ENCODE peak calls at places on chromosomes 7 and 10, in seven cellular contexts. One of them, this sample, is unnamed.

GRCh38 chr7:68734431-68734830 is 863.8 kb upstream of the AUTS2 start:
- DNase-seq in stimulated activated naive CD8-positive, alpha-beta T cell treated with anti-CD3 and anti-CD28 coated beads, Interleukin-15, Interleukin-2, amounts not matched to agents 100 U/mL and 50 U/mL, for 24 hours: no peak
- DNase-seq in T-cell: no peak
- DNase-seq in transverse colon: no peak
- DNase-seq in fibroblast of lung: peak
- DNase-seq in body of pancreas: no peak
- DNase-seq in T follicular helper cell: no peak
- DNase-seq in this sample: no peak

GRCh38 chr10:59006511-59007306 is 169.7 kb upstream of the PHYHIPL start:
- DNase-seq in stimulated activated naive CD8-positive, alpha-beta T cell treated with anti-CD3 and anti-CD28 coated beads, Interleukin-15, Interleukin-2, amounts not matched to agents 100 U/mL and 50 U/mL, for 24 hours: no peak
- DNase-seq in T-cell: no peak
- DNase-seq in transverse colon: no peak
- DNase-seq in fibroblast of lung: peak
- DNase-seq in body of pancreas: peak
- DNase-seq in T follicular helper cell: no peak
- DNase-seq in this sample: no peak

GRCh38 chr10:44262551-44263251 is 122.2 kb downstream of the CXCL12 start:
- DNase-seq in stimulated activated naive CD8-positive, alpha-beta T cell treated with anti-CD3 and anti-CD28 coated beads, Interleukin-15, Interleukin-2, amounts not matched to agents 100 U/mL and 50 U/mL, for 24 hours: no peak
- DNase-seq in T-cell: no peak
- DNase-seq in transverse colon: no peak
- DNase-seq in fibroblast of lung: no peak
- DNase-seq in body of pancreas: no peak
- DNase-seq in T follicular helper cell: no peak
- DNase-seq in this sample: no peak

GRCh38 chr10:109882251-109883057 is 40.9 kb downstream of the XPNPEP1 start:
- DNase-seq in stimulated activated naive CD8-positive, alpha-beta T cell treated with anti-CD3 and anti-CD28 coated beads, Interleukin-15, Interleukin-2, amounts not matched to agents 100 U/mL and 50 U/mL, for 24 hours: no peak
- DNase-seq in T-cell: no peak
- DNase-seq in transverse colon: no peak
- DNase-seq in fibroblast of lung: no peak
- DNase-seq in body of pancreas: no peak
- DNase-seq in T follicular helper cell: no peak
- DNase-seq in this sample: no peak

GRCh38 chr10:52092390-52092789 is 221.7 kb upstream of the DKK1 start:
- DNase-seq in stimulated activated naive CD8-positive, alpha-beta T cell treated with anti-CD3 and anti-CD28 coated beads, Interleukin-15, Interleukin-2, amounts not matched to agents 100 U/mL and 50 U/mL, for 24 hours: no peak
- DNase-seq in T-cell: no peak
- DNase-seq in transverse colon: no peak
- DNase-seq in fibroblast of lung: no peak
- DNase-seq in body of pancreas: no peak
- DNase-seq in T follicular helper cell: no peak
- DNase-seq in this sample: no peak

GRCh38 chr7:143490719-143491306 is 13.1 kb downstream of the TAS2R41 start:
- DNase-seq in stimulated activated naive CD8-positive, alpha-beta T cell treated with anti-CD3 and anti-CD28 coated beads, Interleukin-15, Interleukin-2, amounts not matched to agents 100 U/mL and 50 U/mL, for 24 hours: no peak
- DNase-seq in T-cell: no peak
- DNase-seq in transverse colon: no peak
- DNase-seq in fibroblast of lung: no peak
- DNase-seq in body of pancreas: no peak
- DNase-seq in T follicular helper cell: no peak
- DNase-seq in this sample: no peak

GRCh38 chr10:49163741-49164140 is 24.4 kb downstream of the TMEM273 start:
- DNase-seq in stimulated activated naive CD8-positive, alpha-beta T cell treated with anti-CD3 and anti-CD28 coated beads, Interleukin-15, Interleukin-2, amounts not matched to agents 100 U/mL and 50 U/mL, for 24 hours: no peak
- DNase-seq in T-cell: no peak
- DNase-seq in transverse colon: no peak
- DNase-seq in fibroblast of lung: peak
- DNase-seq in body of pancreas: no peak
- DNase-seq in T follicular helper cell: no peak
- DNase-seq in this sample: no peak

GRCh38 chr7:3955751-3956696 is 655.0 kb downstream of the SDK1 start:
- DNase-seq in stimulated activated naive CD8-positive, alpha-beta T cell treated with anti-CD3 and anti-CD28 coated beads, Interleukin-15, Interleukin-2, amounts not matched to agents 100 U/mL and 50 U/mL, for 24 hours: peak
- DNase-seq in T-cell: no peak
- DNase-seq in transverse colon: peak
- DNase-seq in fibroblast of lung: peak
- DNase-seq in body of pancreas: no peak
- DNase-seq in T follicular helper cell: no peak
- DNase-seq in this sample: no peak

This sample was measured in left colon.